ENCODE peak calls at places on chromosomes 6 and 20, in eight cellular contexts. S is hepatocyte, B is SJSA1, N is lung, J is GM06990, D is heart right ventricle, L is MM.1S, K is neuronal stem cell. E is an unnamed sample. For H3K36me3, the result is how much of the 10 kb centered on the place peaks cover.

GRCh38 chr6:148811472-148811871 is 64.6 kb downstream of the UST start:
- DNase-seq in D (peak), S (no peak), K (no peak), L (no peak), J (no peak), N (no peak), B (no peak), E (no peak)

GRCh38 chr20:45014671-45015415 is 48.5 kb downstream of the STK4 start:
- DNase-seq in B (peak), N (no peak), D (no peak), S (peak), K (no peak), L (no peak), J (no peak), E (peak)

GRCh38 chr6:111926731-111927302 is 53.6 kb upstream of the FYN start:
- DNase-seq in L (no peak), B (no peak), K (no peak), J (no peak), S (no peak), N (no peak), D (no peak), E (no peak)

GRCh38 chr6:37535701-37536461 is 36.2 kb upstream of the CCDC167 start:
- DNase-seq in L (no peak), D (no peak), J (peak), S (peak), N (no peak), K (no peak), B (no peak), E (no peak)

GRCh38 chr6:112800439-112800838 is 453.3 kb downstream of the RFPL4B start:
- DNase-seq in D (no peak), J (no peak), L (no peak), S (no peak), K (no peak), B (no peak), N (no peak), E (no peak)

GRCh38 chr20:31918471-31919105 is 33.3 kb downstream of the PDRG1 start:
- DNase-seq in K (no peak), D (no peak), J (no peak), L (no peak), S (peak), N (no peak), B (no peak), E (no peak)

GRCh38 chr6:119308048-119308570 is 41.5 kb downstream of the MAN1A1 start:
- DNase-seq in L (no peak), N (no peak), J (no peak), K (no peak), B (no peak), S (peak), D (no peak), E (peak)

GRCh38 chr20:5128886-5129285 is 2.1 kb downstream of the CDS2 start:
- DNase-seq in S (peak), B (no peak), K (no peak), L (no peak), D (no peak), J (no peak), N (no peak), E (no peak)

GRCh38 chr6:128598561-128598960 is 78.2 kb upstream of the PTPRK start:
- DNase-seq in N (no peak), D (no peak), S (peak), K (no peak), L (no peak), J (no peak), B (no peak), E (no peak)

GRCh38 chr6:41608443-41609151 is 29.7 kb upstream of the MDFI start:
- DNase-seq in J (no peak), K (no peak), B (no peak), D (no peak), L (no peak), N (no peak), S (no peak), E (no peak)

GRCh38 chr20:50381771-50382593 is 128.2 kb upstream of the PTPN1 start:
- DNase-seq in D (no peak), K (no peak), L (peak), B (no peak), S (no peak), J (no peak), N (no peak), E (no peak)

GRCh38 chr6:125220712-125221111 is 67.1 kb downstream of the TPD52L1 start:
- DNase-seq in N (no peak), S (peak), B (peak), K (no peak), D (peak), L (no peak), J (no peak), E (no peak)

GRCh38 chr20:50085481-50086365 is 27.2 kb downstream of the UBE2V1 start:
- DNase-seq in J (peak), N (peak), L (peak), B (peak), K (peak), D (peak), S (peak), E (no peak)

GRCh38 chr20:25863536-25864325 is 167.1 kb upstream of the ZNF337 start:
- DNase-seq in K (no peak), L (no peak), J (no peak), N (no peak), B (no peak), S (no peak), D (no peak), E (no peak)

GRCh38 chr6:74128536-74128935 is 432.5 kb downstream of the CD109 start:
- DNase-seq in K (no peak), N (no peak), S (no peak), J (no peak), L (no peak), D (no peak), B (no peak), E (no peak)

GRCh38 chr6:77389402-77389801 is 73.9 kb downstream of the HTR1B start:
- DNase-seq in L (no peak), S (no peak), K (no peak), B (no peak), D (no peak), N (no peak), J (no peak), E (no peak)

GRCh38 chr20:44173116-44173515 is 13.9 kb downstream of the JPH2 start:
- DNase-seq in D (no peak), L (no peak), S (no peak), B (no peak), N (no peak), K (no peak), J (no peak), E (no peak)

GRCh38 chr6:165760803-165761185 is 97.8 kb upstream of the PDE10A start:
- DNase-seq in K (no peak), L (peak), B (no peak), D (no peak), J (no peak), N (no peak), S (no peak), E (no peak)

GRCh38 chr6:113370508-113370907 is 486.6 kb upstream of the MARCKS start:
- DNase-seq in B (no peak), S (no peak), N (no peak), J (no peak), K (no peak), L (no peak), D (no peak), E (no peak)

GRCh38 chr20:54139188-54139587 is 34.6 kb downstream of the CYP24A1 start:
- DNase-seq in L (no peak), D (no peak), J (no peak), N (no peak), B (peak), S (no peak), K (no peak), E (no peak)

GRCh38 chr6:157935786-157936185 is 45.9 kb upstream of the SYNJ2 start:
- DNase-seq in J (no peak), N (no peak), D (no peak), K (no peak), B (no peak), S (no peak), L (no peak), E (no peak)
- H3K4me3 ChIP-seq in J (no peak), N (no peak), D (no peak), K (no peak), B (no peak), S (no peak), L (no peak), E (no peak)

GRCh38 chr20:48952656-48953055 is 31.1 kb downstream of the ARFGEF2 start:
- DNase-seq in S (no peak), B (no peak), N (no peak), L (no peak), J (no peak), D (no peak), K (no peak), E (no peak)

GRCh38 chr20:48949304-48950170 is 28.0 kb downstream of the ARFGEF2 start:
- DNase-seq in S (no peak), L (no peak), J (no peak), B (no peak), N (no peak), D (no peak), K (no peak), E (no peak)

GRCh38 chr20:48953653-48954052 is 32.1 kb downstream of the ARFGEF2 start:
- DNase-seq in J (no peak), B (no peak), K (no peak), S (no peak), L (no peak), N (no peak), D (no peak), E (no peak)

GRCh38 chr20:48951041-48951440 is 29.5 kb downstream of the ARFGEF2 start:
- DNase-seq in S (no peak), J (no peak), K (no peak), N (no peak), D (no peak), L (no peak), B (no peak), E (no peak)

DNA sequence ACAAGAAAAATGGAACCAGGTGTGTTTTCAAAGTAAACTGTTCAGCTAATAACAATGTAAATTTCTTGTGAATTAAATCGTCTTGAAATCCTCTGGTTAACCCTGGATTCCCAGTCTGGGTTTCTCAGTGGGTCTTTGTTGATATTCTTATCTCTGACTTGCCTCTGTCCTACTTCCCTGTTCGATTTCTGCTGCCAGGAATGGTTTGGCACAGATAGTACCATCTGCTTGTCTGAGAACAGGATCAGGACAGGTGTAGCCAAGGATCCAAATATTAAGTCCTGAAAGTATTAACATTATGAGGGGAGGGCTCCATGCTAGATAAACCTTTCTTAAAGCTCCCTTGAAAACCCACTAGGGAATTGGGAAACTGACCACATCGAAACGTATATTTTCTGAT is 30.1 kb downstream of the ARFGEF2 start:
- DNase-seq in N (no peak), D (no peak), L (no peak), S (no peak), B (no peak), J (no peak), K (no peak), E (no peak)
- H3K36me3 ChIP-seq in N (under half), D (under half), L (under half), S (under half), B (half or more), J (under half), K (half or more), E (under half)

GRCh38 chr6:32102255-32102654 is 6.9 kb downstream of the TNXB start:
- DNase-seq in K (no peak), N (no peak), D (no peak), B (no peak), L (no peak), S (no peak), J (no peak), E (no peak)

GRCh38 chr6:32092760-32093497 is 16.2 kb downstream of the TNXB start:
- DNase-seq in B (peak), D (no peak), K (no peak), L (no peak), N (no peak), S (peak), J (no peak), E (peak)

GRCh38 chr6:32095338-32096086 is 13.6 kb downstream of the TNXB start:
- DNase-seq in S (no peak), L (no peak), J (no peak), D (no peak), B (no peak), K (no peak), N (no peak), E (no peak)

GRCh38 chr6:32096087-32096393 is 13.1 kb downstream of the TNXB start:
- DNase-seq in S (no peak), B (no peak), K (no peak), J (no peak), N (no peak), L (no peak), D (no peak), E (no peak)

GRCh38 chr6:32096394-32097258 is 12.5 kb downstream of the TNXB start:
- DNase-seq in D (no peak), S (no peak), N (no peak), B (no peak), J (no peak), K (no peak), L (no peak), E (no peak)
- H3K4me3 ChIP-seq in D (peak), S (no peak), N (no peak), B (no peak), J (no peak), K (no peak), L (no peak), E (no peak)

GRCh38 chr6:137203256-137203655 is 15.9 kb downstream of the IFNGR1 start:
- DNase-seq in D (no peak), K (no peak), S (no peak), N (no peak), B (no peak), L (no peak), J (no peak), E (no peak)
- H3K36me3 ChIP-seq in D (under half), K (half or more), S (under half), N (under half), B (half or more), L (under half), J (under half), E (under half)

DNA sequence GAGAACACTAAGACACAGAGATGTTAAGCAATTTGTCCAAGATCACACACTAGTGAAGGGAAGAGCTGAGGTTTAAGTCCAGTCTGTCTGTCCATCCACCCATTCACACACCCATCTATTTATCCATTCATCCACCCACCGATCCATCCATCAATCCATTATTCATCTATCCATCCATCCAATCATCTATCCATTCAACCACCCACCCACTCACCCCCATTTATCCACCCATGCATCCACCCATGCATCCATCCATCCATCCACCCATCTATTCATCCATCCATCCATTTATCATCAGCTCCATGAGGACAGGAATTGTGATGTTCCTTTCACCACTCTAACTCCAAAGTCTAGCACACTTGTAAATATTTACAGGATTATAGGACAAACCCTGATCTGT is 242.3 kb upstream of the PMEPA1 start:
- DNase-seq in K (no peak), N (no peak), B (no peak), S (no peak), J (no peak), D (no peak), L (no peak), E (no peak)
- H3K4me3 ChIP-seq in K (no peak), N (no peak), B (no peak), S (no peak), J (no peak), D (no peak), L (no peak), E (no peak)

GRCh38 chr20:62171245-62171644 is 11.6 kb upstream of the MTG2 start:
- DNase-seq in B (no peak), L (no peak), J (no peak), D (peak), N (no peak), S (no peak), K (no peak), E (no peak)
- H3K36me3 ChIP-seq in B (under half), L (under half), J (under half), D (under half), N (under half), S (under half), K (half or more), E (under half)

GRCh38 chr6:91653954-91654843 is 1067.3 kb upstream of the MAP3K7 start:
- DNase-seq in K (no peak), L (peak), N (no peak), J (no peak), B (no peak), D (no peak), S (no peak), E (no peak)
- H3K4me3 ChIP-seq in K (no peak), L (no peak), N (no peak), J (no peak), B (no peak), D (peak), S (no peak), E (no peak)

E was measured in BJ.